ENCODE peak calls at places on chromosome 17, in nine cellular contexts. D is testis; W is transverse colon; J is CD8-positive, alpha-beta T cell; L is A549; R is ovary; A is upper lobe of right lung; B is body of pancreas; E is cardiac muscle cell. M is an unnamed sample.

GRCh38 chr17:31096106-31096436 is 1.3 kb downstream of the NF1 start:
- DNase-seq in D (no peak), W (no peak), J (no peak), L (no peak), R (no peak), A (no peak), B (no peak), E (no peak), M (no peak)

GRCh38 chr17:76122411-76123126 is 18.5 kb downstream of the FOXJ1 start:
- DNase-seq in D (no peak), W (no peak), J (no peak), L (no peak), R (no peak), A (no peak), B (no peak), E (no peak), M (no peak)

GRCh38 chr17:57289130-57289529 is 32.8 kb downstream of the MSI2 start:
- DNase-seq in D (no peak), W (no peak), J (no peak), L (no peak), R (no peak), A (no peak), B (no peak), E (no peak), M (no peak)

GRCh38 chr17:50686494-50687199 is 21.1 kb downstream of the ANKRD40 start:
- DNase-seq in D (peak; percentile 87), W (peak; percentile 89), J (no peak), L (peak; percentile 93), R (peak; percentile 83), A (peak; percentile 66), B (peak; percentile 87), E (peak; percentile 80), M (no peak)

GRCh38 chr17:7219812-7220592 is at the start of the genes ACADVL and DLG4:
- DNase-seq in D (peak; percentile 91), W (peak; percentile 93), J (peak; percentile 83), L (peak; percentile 96), R (peak; percentile 95), A (peak; percentile 95), B (peak; percentile 89), E (peak; percentile 94), M (peak; percentile 65)

GRCh38 chr17:39751016-39751543 is 13.3 kb downstream of the GRB7 start:
- DNase-seq in D (no peak), W (peak; percentile 3), J (no peak), L (no peak), R (no peak), A (no peak), B (no peak), E (no peak), M (peak; percentile 19)

GRCh38 chr17:37492167-37492566 is 2.5 kb downstream of the DUSP14 start:
- DNase-seq in D (no peak), W (no peak), J (no peak), L (no peak), R (no peak), A (no peak), B (no peak), E (no peak), M (no peak)

GRCh38 chr17:75295220-75296158 is 6.3 kb upstream of the SLC25A19 start:
- DNase-seq in D (no peak), W (peak; percentile 38), J (no peak), L (no peak), R (no peak), A (no peak), B (no peak), E (no peak), M (no peak)

GRCh38 chr17:28745052-28745776 is 1.4 kb downstream of the TRAF4 start:
- DNase-seq in D (peak; percentile 74), W (peak; percentile 67), J (peak; percentile 33), L (no peak), R (peak; percentile 67), A (no peak), B (peak; percentile 64), E (peak; percentile 82), M (no peak)

GRCh38 chr17:72578817-72579470 is 458.1 kb downstream of the SOX9 start:
- DNase-seq in D (no peak), W (no peak), J (no peak), L (no peak), R (no peak), A (no peak), B (no peak), E (no peak), M (no peak)
- H3K4me1 ChIP-seq in D (no peaks in the 10 kb centered on the region), W (peaks cover 6% of the 10 kb centered on the region), J (no peaks in the 10 kb centered on the region), L (peaks cover 68% of the 10 kb centered on the region), R (no peaks in the 10 kb centered on the region), A (no peaks in the 10 kb centered on the region), B (peaks cover 42% of the 10 kb centered on the region), E (peaks cover 10% of the 10 kb centered on the region), M (no peaks in the 10 kb centered on the region)

GRCh38 chr17:73722163-73722562 is 77.9 kb upstream of the SDK2 start:
- DNase-seq in D (no peak), W (no peak), J (peak; percentile 44), L (no peak), R (no peak), A (no peak), B (no peak), E (no peak), M (no peak)
- H3K4me3 ChIP-seq in D (no peak overlapping the region), W (no peak overlapping the region), J (peak overlapping the region; percentile 7), L (no peak overlapping the region), R (no peak overlapping the region), A (no peak overlapping the region), B (no peak overlapping the region), E (no peak overlapping the region), M (peak overlapping the region; percentile 38)

GRCh38 chr17:35609831-35610230 is 22.7 kb downstream of the AP2B1 start:
- DNase-seq in D (no peak), W (no peak), J (no peak), L (no peak), R (no peak), A (no peak), B (no peak), E (no peak), M (no peak)

GRCh38 chr17:35617505-35617904 is 30.4 kb downstream of the AP2B1 start:
- DNase-seq in D (no peak), W (no peak), J (no peak), L (no peak), R (no peak), A (no peak), B (no peak), E (no peak), M (no peak)

GRCh38 chr17:35616506-35616905 is 29.4 kb downstream of the AP2B1 start:
- DNase-seq in D (no peak), W (no peak), J (no peak), L (no peak), R (no peak), A (no peak), B (no peak), E (no peak), M (no peak)

GRCh38 chr17:35614835-35615234 is 27.7 kb downstream of the AP2B1 start:
- DNase-seq in D (no peak), W (no peak), J (no peak), L (no peak), R (no peak), A (no peak), B (no peak), E (no peak), M (no peak)

GRCh38 chr17:35612924-35613521 is 25.9 kb downstream of the AP2B1 start:
- DNase-seq in D (peak; percentile 72), W (peak; percentile 35), J (peak; percentile 28), L (no peak), R (no peak), A (no peak), B (peak; percentile 49), E (peak; percentile 73), M (no peak)
- H3K4me1 ChIP-seq in D (no peaks in the 10 kb centered on the region), W (peaks cover 9% of the 10 kb centered on the region), J (no peaks in the 10 kb centered on the region), L (peaks cover 6% of the 10 kb centered on the region), R (no peaks in the 10 kb centered on the region), A (no peaks in the 10 kb centered on the region), B (peaks cover 7% of the 10 kb centered on the region), E (peaks cover 3% of the 10 kb centered on the region), M (no peaks in the 10 kb centered on the region)

DNA sequence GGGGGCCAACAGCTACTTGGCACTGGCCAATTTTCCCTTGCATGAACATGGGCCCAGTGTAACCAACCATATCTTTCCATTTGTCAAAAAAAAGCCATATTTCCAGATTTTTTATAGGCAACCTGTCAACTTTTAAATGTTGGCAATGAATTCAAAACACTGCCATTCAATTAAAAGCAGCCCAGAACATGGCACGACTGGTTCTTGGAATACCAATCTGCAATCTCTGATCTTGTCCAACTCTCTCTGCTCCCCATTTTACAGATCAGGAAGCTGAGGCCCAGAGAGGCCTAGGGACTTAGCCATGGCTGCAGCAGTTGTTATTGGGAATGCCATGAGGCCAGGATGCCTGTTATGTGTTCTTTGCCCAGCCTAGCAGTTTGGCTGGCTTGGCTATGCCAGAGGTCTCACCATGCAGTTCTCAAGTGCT is 8.9 kb upstream of the MEOX1 start:
- DNase-seq in D (no peak), W (no peak), J (no peak), L (no peak), R (no peak), A (no peak), B (no peak), E (no peak), M (no peak)
- H3K4me3 ChIP-seq in D (no peak overlapping the region), W (no peak overlapping the region), J (no peak overlapping the region), L (no peak overlapping the region), R (no peak overlapping the region), A (no peak overlapping the region), B (no peak overlapping the region), E (no peak overlapping the region), M (no peak overlapping the region)